ENCODE peak calls at places on chromosomes 3 and 15, in ten cellular contexts. Z, A, O, L, N, W, G, X, F and B are unnamed samples.

GRCh38 chr3:6791161-6791560 is 69.8 kb upstream of the GRM7 start:
- DNase-seq in Z (no peak), A (no peak), O (no peak), L (no peak), N (no peak), W (no peak), G (no peak), X (no peak), F (peak; percentile 17), B (peak; percentile 37)

GRCh38 chr3:114104414-114104813 is 47.9 kb downstream of the QTRT2 start:
- DNase-seq in Z (no peak), A (no peak), O (peak; percentile 62), L (no peak), N (no peak), W (no peak), G (no peak), X (no peak), F (no peak), B (no peak)

GRCh38 chr3:61237858-61238257 is 13.4 kb downstream of the FHIT start:
- DNase-seq in Z (no peak), A (no peak), O (peak; percentile 13), L (no peak), N (no peak), W (no peak), G (no peak), X (no peak), F (no peak), B (no peak)

GRCh38 chr3:79204351-79204750 is 563.4 kb downstream of the ROBO1 start:
- DNase-seq in Z (no peak), A (no peak), O (no peak), L (no peak), N (no peak), W (peak; percentile 44), G (no peak), X (no peak), F (no peak), B (peak; percentile 47)

GRCh38 chr3:64732570-64732969 is 44.8 kb upstream of the ADAMTS9 start:
- DNase-seq in Z (no peak), A (no peak), O (no peak), L (no peak), N (no peak), W (no peak), G (peak; percentile 19), X (no peak), F (no peak), B (no peak)

GRCh38 chr3:25962255-25962654 is 172.4 kb downstream of the OXSM start:
- DNase-seq in Z (no peak), A (no peak), O (peak; percentile 27), L (no peak), N (no peak), W (peak; percentile 47), G (no peak), X (no peak), F (no peak), B (no peak)

GRCh38 chr3:85576091-85576690 is 617.4 kb downstream of the CADM2 start:
- DNase-seq in Z (peak; percentile 72), A (peak; percentile 27), O (peak; percentile 56), L (peak; percentile 64), N (peak; percentile 14), W (peak; percentile 66), G (peak; percentile 47), X (peak; percentile 3), F (peak; percentile 65), B (peak; percentile 59)

GRCh38 chr3:190586631-190587000 is 72.7 kb downstream of the IL1RAP start:
- DNase-seq in Z (no peak), A (no peak), O (peak; percentile 93), L (no peak), N (no peak), W (no peak), G (peak; percentile 39), X (no peak), F (peak; percentile 62), B (no peak)

GRCh38 chr3:64163755-64164148 is 61.5 kb downstream of the PRICKLE2 start:
- DNase-seq in Z (no peak), A (no peak), O (peak; percentile 92), L (no peak), N (peak; percentile 82), W (no peak), G (peak; percentile 90), X (peak; percentile 93), F (peak; percentile 90), B (peak; percentile 39)

GRCh38 chr3:108157275-108157674 is 64.9 kb downstream of the IFT57 start:
- DNase-seq in Z (no peak), A (no peak), O (no peak), L (no peak), N (no peak), W (no peak), G (no peak), X (no peak), F (no peak), B (no peak)

GRCh38 chr3:133487204-133487603 is 86.3 kb upstream of the CDV3 start:
- DNase-seq in Z (no peak), A (no peak), O (no peak), L (no peak), N (no peak), W (no peak), G (no peak), X (no peak), F (no peak), B (no peak)

GRCh38 chr15:65731926-65732325 is 60.2 kb downstream of the DENND4A start:
- DNase-seq in Z (no peak), A (no peak), O (peak; percentile 26), L (no peak), N (no peak), W (no peak), G (peak; percentile 14), X (no peak), F (peak; percentile 3), B (no peak)

GRCh38 chr3:45124379-45124778 is 21.8 kb downstream of the CDCP1 start:
- DNase-seq in Z (no peak), A (no peak), O (peak; percentile 84), L (no peak), N (no peak), W (no peak), G (peak; percentile 97), X (peak; percentile 80), F (peak; percentile 63), B (no peak)

GRCh38 chr15:97099040-97099439 is 768.5 kb downstream of the NR2F2 start:
- DNase-seq in Z (no peak), A (no peak), O (no peak), L (no peak), N (no peak), W (no peak), G (no peak), X (no peak), F (no peak), B (no peak)

DNA sequence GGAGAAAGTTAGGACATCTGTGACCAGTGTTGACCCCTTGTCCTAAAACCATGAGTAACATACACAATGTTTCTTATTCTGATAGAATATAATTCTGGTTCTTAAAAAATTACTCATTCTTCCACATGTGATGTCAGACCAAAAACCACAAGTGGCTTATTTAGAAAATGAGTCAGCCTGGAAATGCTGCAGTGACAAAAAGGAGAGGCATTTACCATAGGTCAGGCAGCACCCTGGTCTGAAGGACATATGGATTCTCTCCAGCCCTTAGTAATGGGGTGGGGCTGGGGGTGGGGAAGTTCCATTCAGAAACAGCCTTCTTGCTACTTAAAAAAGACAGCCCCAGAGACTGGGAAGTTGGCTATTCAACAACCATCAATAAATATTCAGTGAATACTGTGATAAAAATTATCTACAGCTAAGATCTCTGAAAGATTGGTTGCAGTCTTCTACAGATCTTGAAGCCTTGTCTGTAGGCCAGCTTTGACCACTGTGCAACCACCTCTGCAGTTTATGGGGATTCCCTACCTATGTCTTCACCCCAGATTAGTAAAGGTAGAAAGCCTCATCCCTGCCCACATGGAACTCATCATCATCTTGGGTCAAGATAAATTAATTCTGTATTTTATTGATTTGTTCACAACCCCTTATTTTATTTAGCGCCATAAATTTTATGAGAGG is 34.9 kb upstream of the TIMP4 start:
- DNase-seq in Z (peak; percentile 61), A (no peak), O (peak; percentile 98), L (no peak), N (peak; percentile 95), W (no peak), G (peak; percentile 96), X (peak; percentile 97), F (peak; percentile 98), B (peak; percentile 96)
- H3K4me3 ChIP-seq in Z (no peak overlapping the region), A (no peak overlapping the region), O (no peak overlapping the region), L (no peak overlapping the region), N (no peak overlapping the region), W (no peak overlapping the region), G (no peak overlapping the region), X (no peak overlapping the region), F (no peak overlapping the region), B (no peak overlapping the region)

DNA sequence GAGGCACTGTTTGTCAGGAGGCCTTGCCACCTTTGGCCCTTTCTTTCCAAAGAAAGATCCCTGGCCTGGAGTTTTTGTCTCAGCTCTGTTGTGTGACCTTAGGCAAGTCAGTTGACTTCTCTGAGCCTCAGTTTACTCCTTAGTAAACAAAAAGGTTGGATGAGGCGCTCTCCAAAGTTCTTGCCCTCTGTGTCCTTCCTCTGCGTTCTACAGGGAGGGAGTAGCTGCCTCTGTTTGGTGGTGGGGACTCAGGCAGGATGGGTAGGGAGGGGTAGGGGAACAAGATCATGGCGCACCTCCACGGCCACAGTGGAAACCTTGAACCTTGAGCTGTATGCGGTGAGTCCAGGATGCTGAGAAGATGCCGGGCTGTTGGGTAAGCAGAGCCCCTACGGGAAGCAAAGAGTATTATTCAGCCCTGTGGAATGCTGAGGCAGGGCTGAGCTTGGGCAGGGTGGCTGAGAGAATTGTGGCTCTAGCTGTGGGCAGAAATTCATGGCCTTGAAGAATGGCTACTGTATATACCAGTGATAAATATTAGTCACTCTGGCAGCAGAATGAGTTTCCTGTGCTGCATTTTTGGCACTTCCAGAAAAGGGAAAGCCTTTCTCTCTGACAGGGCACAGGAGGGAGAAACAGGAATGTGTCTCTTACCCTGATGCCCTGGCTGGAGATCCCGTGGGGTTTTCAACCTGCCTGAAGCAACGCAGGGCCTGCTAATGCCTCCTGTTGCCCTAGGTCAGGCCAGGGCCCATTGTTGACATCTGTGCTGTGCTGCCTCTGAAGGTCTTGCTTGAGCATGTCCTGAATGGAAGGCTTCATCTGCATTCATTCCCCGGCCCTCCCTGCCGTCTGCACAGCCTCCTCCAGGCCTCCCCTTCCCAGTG is 39.9 kb downstream of the SMAD3 start:
- DNase-seq in Z (peak; percentile 89), A (peak; percentile 74), O (peak; percentile 98), L (peak; percentile 83), N (peak; percentile 98), W (no peak), G (peak; percentile 99), X (peak; percentile 97), F (peak; percentile 98), B (peak; percentile 96)
- TF ChIP-seq CTCF in Z (peak; percentile 20), A (no peak), O (no peak), L (no peak), N (no peak), W (no peak), G (peak; percentile 20), X (no peak), F (peak; percentile 21), B (peak; percentile 30)

GRCh38 chr3:51535146-51536019 is 3.1 kb upstream of the RAD54L2 start:
- DNase-seq in Z (no peak), A (no peak), O (no peak), L (no peak), N (no peak), W (no peak), G (no peak), X (no peak), F (no peak), B (no peak)

GRCh38 chr3:51530485-51530884 is 8.0 kb upstream of the RAD54L2 start:
- DNase-seq in Z (no peak), A (no peak), O (no peak), L (no peak), N (no peak), W (no peak), G (no peak), X (no peak), F (no peak), B (no peak)
- H3K4me3 ChIP-seq in Z (no peak overlapping the region), A (no peak overlapping the region), O (no peak overlapping the region), L (no peak overlapping the region), N (no peak overlapping the region), W (no peak overlapping the region), G (no peak overlapping the region), X (no peak overlapping the region), F (no peak overlapping the region), B (no peak overlapping the region)

GRCh38 chr3:77159182-77159581 is 119.3 kb downstream of the ROBO2 start:
- DNase-seq in Z (no peak), A (no peak), O (peak; percentile 29), L (no peak), N (no peak), W (no peak), G (no peak), X (no peak), F (no peak), B (no peak)
- TF ChIP-seq CTCF in Z (no peak), A (no peak), O (peak; percentile 28), L (no peak), N (no peak), W (peak; percentile 30), G (no peak), X (no peak), F (no peak), B (peak; percentile 17)